ENCODE peak calls at places on chromosome 21, in four cellular contexts. One of them, this sample, is unnamed.

GRCh38 chr21:17513214-17514123 is 626 bp downstream of the CXADR start:
- DNase-seq in GM12878: no peak
- DNase-seq in K562: peak
- DNase-seq in SK-N-SH: peak
- DNase-seq in this sample: no peak

GRCh38 chr21:34078915-34079314 is 5.5 kb downstream of the MRPS6 start:
- DNase-seq in GM12878: no peak
- DNase-seq in SK-N-SH: no peak
- DNase-seq in K562: no peak
- DNase-seq in this sample: no peak

GRCh38 chr21:44426663-44427191 is 28.6 kb upstream of the LRRC3 start:
- DNase-seq in GM12878: no peak
- DNase-seq in SK-N-SH: no peak
- DNase-seq in K562: no peak
- DNase-seq in this sample: no peak

GRCh38 chr21:31502537-31503143 is 156.9 kb upstream of the SOD1 start:
- DNase-seq in SK-N-SH: no peak
- DNase-seq in K562: no peak
- DNase-seq in GM12878: no peak
- DNase-seq in this sample: no peak

GRCh38 chr21:43375006-43375826 is 51.7 kb downstream of the SIK1 start:
- DNase-seq in K562: no peak
- DNase-seq in SK-N-SH: no peak
- DNase-seq in GM12878: no peak
- DNase-seq in this sample: no peak

GRCh38 chr21:24375201-24375600 is 1232.1 kb downstream of the MRPL39 start:
- DNase-seq in SK-N-SH: no peak
- DNase-seq in GM12878: no peak
- DNase-seq in K562: no peak
- DNase-seq in this sample: no peak

GRCh38 chr21:39125752-39126485 is 57.3 kb downstream of the PSMG1 start:
- DNase-seq in SK-N-SH: peak
- DNase-seq in GM12878: no peak
- DNase-seq in K562: no peak
- DNase-seq in this sample: peak

GRCh38 chr21:32524010-32524719 is 61.2 kb downstream of the TCP10L start:
- DNase-seq in GM12878: no peak
- DNase-seq in K562: no peak
- DNase-seq in SK-N-SH: no peak
- DNase-seq in this sample: no peak

GRCh38 chr21:45963225-45963555 is 18.4 kb upstream of the COL6A1 start:
- DNase-seq in SK-N-SH: no peak
- DNase-seq in GM12878: no peak
- DNase-seq in K562: no peak
- DNase-seq in this sample: no peak

GRCh38 chr21:23003951-23004350 is 2005.7 kb downstream of the NCAM2 start:
- DNase-seq in SK-N-SH: no peak
- DNase-seq in K562: no peak
- DNase-seq in GM12878: no peak
- DNase-seq in this sample: no peak

GRCh38 chr21:44456915-44457736 is 1.8 kb downstream of the LRRC3 start:
- DNase-seq in GM12878: no peak
- DNase-seq in SK-N-SH: no peak
- DNase-seq in K562: no peak
- DNase-seq in this sample: no peak

GRCh38 chr21:39847877-39848276 is 19.4 kb upstream of the PCP4 start:
- DNase-seq in K562: no peak
- DNase-seq in GM12878: no peak
- DNase-seq in SK-N-SH: no peak
- DNase-seq in this sample: no peak

GRCh38 chr21:45986316-45987051 is 4.9 kb downstream of the COL6A1 start:
- DNase-seq in SK-N-SH: no peak
- DNase-seq in K562: no peak
- DNase-seq in GM12878: no peak
- DNase-seq in this sample: no peak

GRCh38 chr21:45445369-45445768 is 40.4 kb downstream of the COL18A1 start:
- DNase-seq in SK-N-SH: no peak
- DNase-seq in K562: no peak
- DNase-seq in GM12878: no peak
- DNase-seq in this sample: no peak

GRCh38 chr21:46452719-46453118 is 6.0 kb upstream of the DIP2A start:
- DNase-seq in GM12878: no peak
- DNase-seq in SK-N-SH: no peak
- DNase-seq in K562: no peak
- DNase-seq in this sample: no peak

GRCh38 chr21:38277501-38278111 is 20.8 kb downstream of the KCNJ15 start:
- DNase-seq in K562: no peak
- DNase-seq in SK-N-SH: no peak
- DNase-seq in GM12878: no peak
- DNase-seq in this sample: no peak

GRCh38 chr21:28385845-28386244 is 606.8 kb downstream of the LTN1 start:
- DNase-seq in SK-N-SH: no peak
- DNase-seq in GM12878: no peak
- DNase-seq in K562: no peak
- DNase-seq in this sample: no peak

GRCh38 chr21:26795866-26796329 is 49.3 kb downstream of the ADAMTS1 start:
- DNase-seq in K562: no peak
- DNase-seq in GM12878: no peak
- DNase-seq in SK-N-SH: peak
- DNase-seq in this sample: no peak

GRCh38 chr21:40976198-40977114 is 129.5 kb upstream of the DSCAM start:
- DNase-seq in SK-N-SH: no peak
- DNase-seq in K562: no peak
- DNase-seq in GM12878: no peak
- DNase-seq in this sample: no peak

GRCh38 chr21:37153193-37153934 is 80.3 kb downstream of the TTC3 start:
- DNase-seq in GM12878: no peak
- DNase-seq in K562: no peak
- DNase-seq in SK-N-SH: no peak
- DNase-seq in this sample: no peak

GRCh38 chr21:37146320-37147225 is 73.5 kb downstream of the TTC3 start:
- DNase-seq in SK-N-SH: no peak
- DNase-seq in K562: no peak
- DNase-seq in GM12878: no peak
- DNase-seq in this sample: no peak

GRCh38 chr21:37153935-37154350 is 80.9 kb downstream of the TTC3 start:
- DNase-seq in SK-N-SH: no peak
- DNase-seq in K562: no peak
- DNase-seq in GM12878: no peak
- DNase-seq in this sample: no peak

GRCh38 chr21:37145635-37146111 is 72.6 kb downstream of the TTC3 start:
- DNase-seq in K562: no peak
- DNase-seq in GM12878: no peak
- DNase-seq in SK-N-SH: no peak
- DNase-seq in this sample: peak

GRCh38 chr21:37149411-37149810 is 76.4 kb downstream of the TTC3 start:
- DNase-seq in K562: no peak
- DNase-seq in SK-N-SH: no peak
- DNase-seq in GM12878: no peak
- DNase-seq in this sample: no peak
- TF ChIP-seq ZBTB33 in K562: no peak
- TF ChIP-seq ZBTB33 in SK-N-SH: no peak
- TF ChIP-seq ZBTB33 in GM12878: no peak
- TF ChIP-seq ZBTB33 in this sample: no peak

GRCh38 chr21:29449306-29449940 is 150.7 kb downstream of the BACH1 start:
- DNase-seq in SK-N-SH: no peak
- DNase-seq in GM12878: no peak
- DNase-seq in K562: no peak
- DNase-seq in this sample: no peak

GRCh38 chr21:29441651-29442050 is 142.9 kb downstream of the BACH1 start:
- DNase-seq in SK-N-SH: no peak
- DNase-seq in K562: no peak
- DNase-seq in GM12878: no peak
- DNase-seq in this sample: no peak

GRCh38 chr21:29448766-29449165 is 150.0 kb downstream of the BACH1 start:
- DNase-seq in GM12878: no peak
- DNase-seq in SK-N-SH: no peak
- DNase-seq in K562: no peak
- DNase-seq in this sample: no peak

DNA sequence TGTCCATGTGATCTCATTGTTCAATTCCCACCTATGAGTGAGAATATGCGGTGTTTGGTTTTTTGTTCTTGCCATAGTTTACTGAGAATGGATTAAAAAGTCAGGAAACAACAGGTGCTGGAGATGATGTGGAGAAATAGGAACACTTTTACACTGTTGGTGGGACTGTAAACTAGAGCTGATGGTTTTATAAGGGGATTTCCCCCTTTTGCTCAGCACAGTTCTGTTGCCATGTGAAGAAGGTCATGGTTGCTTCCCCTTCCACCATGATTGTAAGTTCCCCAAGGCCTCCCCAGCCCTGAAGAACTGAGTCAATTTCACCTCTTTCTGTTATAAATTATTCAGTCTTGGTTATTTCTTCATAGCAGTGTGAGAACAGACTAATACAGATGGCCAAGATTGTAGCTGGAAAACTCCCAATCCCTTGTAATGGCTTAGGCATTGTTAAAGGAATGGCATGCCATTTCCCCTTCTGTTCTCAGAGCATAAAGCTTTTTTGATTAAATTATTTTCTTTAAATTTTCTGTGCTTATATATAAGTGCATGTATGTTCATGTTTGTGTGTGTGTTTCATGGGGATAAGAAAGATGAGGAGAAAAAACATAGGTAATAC is 144.8 kb downstream of the BACH1 start:
- DNase-seq in GM12878: no peak
- DNase-seq in SK-N-SH: no peak
- DNase-seq in K562: no peak
- DNase-seq in this sample: no peak
- TF ChIP-seq ZBTB33 in GM12878: no peak
- TF ChIP-seq ZBTB33 in SK-N-SH: no peak
- TF ChIP-seq ZBTB33 in K562: no peak
- TF ChIP-seq ZBTB33 in this sample: no peak

GRCh38 chr21:14308234-14308633 is 74.7 kb downstream of the HSPA13 start:
- DNase-seq in SK-N-SH: no peak
- DNase-seq in GM12878: no peak
- DNase-seq in K562: no peak
- DNase-seq in this sample: no peak
- TF ChIP-seq ZBTB33 in SK-N-SH: no peak
- TF ChIP-seq ZBTB33 in GM12878: no peak
- TF ChIP-seq ZBTB33 in K562: no peak
- TF ChIP-seq ZBTB33 in this sample: no peak

DNA sequence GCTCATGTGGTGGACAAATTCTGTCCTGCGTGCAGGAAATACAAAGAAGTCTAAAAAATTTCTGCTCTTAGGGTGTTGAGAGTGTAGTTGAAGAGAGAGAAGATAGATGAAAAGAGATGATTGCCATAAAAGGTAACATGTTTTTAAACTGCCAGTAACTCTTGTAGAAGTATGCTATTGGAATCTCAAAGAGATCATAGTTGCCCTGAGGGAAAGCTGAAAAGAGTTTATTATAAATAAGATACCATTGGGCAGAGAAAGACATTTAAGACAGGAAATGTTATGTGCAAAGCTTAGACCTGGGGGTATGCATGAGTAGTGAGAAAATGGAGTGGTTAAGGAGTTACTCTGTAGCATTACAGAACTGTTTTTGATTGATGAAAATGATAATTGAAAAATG is 17.6 kb downstream of the GABPA start:
- DNase-seq in K562: no peak
- DNase-seq in SK-N-SH: no peak
- DNase-seq in GM12878: no peak
- DNase-seq in this sample: no peak
- TF ChIP-seq ZBTB33 in K562: no peak
- TF ChIP-seq ZBTB33 in SK-N-SH: no peak
- TF ChIP-seq ZBTB33 in GM12878: no peak
- TF ChIP-seq ZBTB33 in this sample: no peak

GRCh38 chr21:35172231-35172630 is 123.1 kb upstream of the RUNX1 start:
- DNase-seq in GM12878: no peak
- DNase-seq in SK-N-SH: no peak
- DNase-seq in K562: no peak
- DNase-seq in this sample: no peak
- TF ChIP-seq ZBTB33 in GM12878: no peak
- TF ChIP-seq ZBTB33 in SK-N-SH: no peak
- TF ChIP-seq ZBTB33 in K562: no peak
- TF ChIP-seq ZBTB33 in this sample: no peak

This sample was measured in HCT116.